ENCODE peak calls at places on chromosome 4, in nine cellular contexts. G, D, U, L, N, E, C, A and K are unnamed samples.

GRCh38 chr4:16187455-16187854 is 38.8 kb downstream of the TAPT1 start:
- DNase-seq in C (no peak), A (no peak), N (no peak), L (no peak), E (no peak), G (no peak), U (no peak), D (peak; percentile 29), K (no peak)

GRCh38 chr4:89755210-89755609 is 81.8 kb downstream of the SNCA start:
- DNase-seq in C (peak; percentile 23), A (no peak), L (peak; percentile 46), E (peak; percentile 20), D (no peak), G (peak; percentile 32), N (no peak), U (peak; percentile 58), K (no peak)

GRCh38 chr4:107890779-107891178 is 40.6 kb upstream of the CYP2U1 start:
- DNase-seq in U (no peak), G (no peak), N (no peak), E (no peak), D (no peak), C (no peak), L (no peak), A (no peak), K (no peak)

GRCh38 chr4:74654230-74654681 is 140.1 kb downstream of the BTC start:
- DNase-seq in E (no peak), N (no peak), U (no peak), D (peak; percentile 43), L (no peak), A (no peak), G (no peak), C (no peak), K (peak; percentile 53)

GRCh38 chr4:124206779-124207605 is 505.5 kb downstream of the ANKRD50 start:
- DNase-seq in D (peak; percentile 46), A (no peak), E (peak; percentile 51), N (no peak), C (peak; percentile 41), L (peak; percentile 29), U (no peak), G (peak; percentile 41), K (no peak)

GRCh38 chr4:71487324-71487677 is 148.5 kb downstream of the SLC4A4 start:
- DNase-seq in N (no peak), C (peak; percentile 24), G (no peak), E (no peak), D (no peak), L (no peak), A (peak; percentile 52), U (no peak), K (no peak)

GRCh38 chr4:74370912-74371311 is 6.0 kb downstream of the EREG start:
- DNase-seq in D (peak; percentile 64), G (peak; percentile 75), E (peak; percentile 58), N (no peak), C (peak; percentile 78), L (peak; percentile 82), U (peak; percentile 81), A (peak; percentile 69), K (no peak)

GRCh38 chr4:98662619-98663225 is 4.3 kb upstream of the TSPAN5 start:
- DNase-seq in E (peak; percentile 64), C (peak; percentile 38), U (no peak), G (no peak), N (no peak), A (peak; percentile 63), D (peak; percentile 9), L (no peak), K (peak; percentile 54)

GRCh38 chr4:1333256-1333655 is 13.8 kb upstream of the UVSSA start:
- DNase-seq in E (no peak), C (no peak), D (no peak), N (no peak), U (no peak), G (no peak), A (no peak), L (no peak), K (no peak)

GRCh38 chr4:174521800-174522182 is 497 bp downstream of the HPGD start:
- DNase-seq in C (peak; percentile 38), A (peak; percentile 39), D (no peak), L (no peak), E (no peak), U (no peak), N (no peak), G (no peak), K (no peak)

GRCh38 chr4:39631700-39632079 is 7.0 kb downstream of the SMIM14 start:
- DNase-seq in C (no peak), U (no peak), L (no peak), N (no peak), D (no peak), A (no peak), G (no peak), E (no peak), K (no peak)

GRCh38 chr4:118282692-118283091 is 70.1 kb downstream of the PRSS12 start:
- DNase-seq in U (peak; percentile 40), A (no peak), G (peak; percentile 39), D (peak; percentile 79), N (no peak), L (peak; percentile 56), C (peak; percentile 19), E (peak; percentile 49), K (no peak)

GRCh38 chr4:78954048-78954666 is 14.9 kb upstream of the PAQR3 start:
- DNase-seq in A (peak; percentile 72), C (peak; percentile 57), U (peak; percentile 63), G (no peak), D (no peak), E (peak; percentile 30), N (no peak), L (peak; percentile 18), K (no peak)

GRCh38 chr4:55543858-55544257 is 2.9 kb downstream of the CLOCK start:
- DNase-seq in A (no peak), U (peak; percentile 35), D (peak; percentile 27), N (no peak), L (peak; percentile 21), E (peak; percentile 7), C (peak; percentile 17), G (peak; percentile 17), K (no peak)

GRCh38 chr4:186685744-186686143 is 37.9 kb downstream of the FAT1 start:
- DNase-seq in C (peak; percentile 80), G (peak; percentile 80), N (no peak), E (peak; percentile 90), D (peak; percentile 92), U (peak; percentile 75), A (no peak), L (peak; percentile 86), K (no peak)

GRCh38 chr4:77465271-77465670 is 140.3 kb upstream of the CXCL13 start:
- DNase-seq in L (peak; percentile 35), C (peak; percentile 31), N (no peak), A (no peak), D (no peak), U (peak; percentile 47), E (peak; percentile 8), G (peak; percentile 59), K (peak; percentile 58)

GRCh38 chr4:80305466-80305865 is 30.1 kb upstream of the CFAP299 start:
- DNase-seq in L (peak; percentile 49), A (no peak), U (peak; percentile 50), E (peak; percentile 45), D (peak; percentile 80), C (no peak), N (no peak), G (no peak), K (no peak)

GRCh38 chr4:107018336-107018735 is 17.8 kb downstream of the DKK2 start:
- DNase-seq in D (no peak), E (no peak), U (peak; percentile 58), L (no peak), G (no peak), N (no peak), C (no peak), A (no peak), K (no peak)

GRCh38 chr4:38803833-38804653 is 548 bp downstream of the TLR1 start:
- DNase-seq in U (peak; percentile 51), L (peak; percentile 49), N (no peak), E (no peak), D (no peak), G (peak; percentile 58), C (no peak), A (no peak), K (no peak)

GRCh38 chr4:105453550-105454201 is 20.2 kb downstream of the PPA2 start:
- DNase-seq in D (no peak), L (no peak), E (no peak), N (no peak), C (peak; percentile 59), A (no peak), G (no peak), U (no peak), K (no peak)

GRCh38 chr4:162952232-162952631 is 214.5 kb downstream of the NAF1 start:
- DNase-seq in G (no peak), D (no peak), C (peak; percentile 65), N (no peak), E (peak; percentile 36), A (no peak), L (peak; percentile 0), U (no peak), K (no peak)

GRCh38 chr4:182453830-182454229 is 210.6 kb downstream of the TENM3 start:
- DNase-seq in C (no peak), G (no peak), A (peak; percentile 20), D (no peak), U (no peak), N (no peak), E (no peak), L (no peak), K (no peak)

GRCh38 chr4:125650557-125650956 is 335.8 kb downstream of the FAT4 start:
- DNase-seq in U (no peak), G (no peak), E (no peak), L (no peak), A (no peak), D (peak; percentile 35), C (no peak), N (no peak), K (no peak)
- H3K4me3 ChIP-seq in U (no peak overlapping the region), G (no peak overlapping the region), E (no peak overlapping the region), L (no peak overlapping the region), A (no peak overlapping the region), D (no peak overlapping the region), C (no peak overlapping the region), N (no peak overlapping the region), K (no peak overlapping the region)

GRCh38 chr4:145339075-145339725 is 142.5 kb upstream of the SMAD1 start:
- DNase-seq in A (no peak), G (no peak), U (no peak), L (no peak), C (no peak), E (no peak), N (no peak), D (no peak), K (no peak)
- H3K4me3 ChIP-seq in A (no peak overlapping the region), G (no peak overlapping the region), U (no peak overlapping the region), L (no peak overlapping the region), C (no peak overlapping the region), E (no peak overlapping the region), N (no peak overlapping the region), D (no peak overlapping the region), K (no peak overlapping the region)

DNA sequence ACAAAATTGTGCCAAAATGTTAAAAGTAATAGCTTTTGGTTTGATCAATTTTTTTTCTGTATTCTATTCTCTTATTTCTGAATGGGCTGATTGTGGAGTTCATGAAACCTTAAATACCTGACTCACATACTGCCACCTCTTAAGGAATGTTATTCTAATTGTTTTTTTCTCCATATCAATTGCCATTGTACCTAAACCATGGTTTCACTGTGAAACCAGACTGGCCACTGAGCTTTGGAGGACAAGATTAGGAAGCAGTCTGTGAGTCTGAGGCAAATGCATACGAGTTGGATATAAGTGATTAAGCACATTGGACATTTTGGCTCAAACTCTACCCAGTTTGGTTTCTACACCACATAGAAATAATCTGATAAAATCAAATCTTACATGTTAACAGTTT is 184.0 kb downstream of the IQCM start:
- DNase-seq in N (no peak), A (no peak), L (no peak), C (peak; percentile 9), G (no peak), E (no peak), U (no peak), D (no peak), K (no peak)
- H3K4me3 ChIP-seq in N (no peak overlapping the region), A (no peak overlapping the region), L (no peak overlapping the region), C (no peak overlapping the region), G (no peak overlapping the region), E (no peak overlapping the region), U (no peak overlapping the region), D (no peak overlapping the region), K (no peak overlapping the region)

GRCh38 chr4:183987529-183987946 is 82.4 kb downstream of the STOX2 start:
- DNase-seq in E (peak; percentile 84), G (peak; percentile 82), N (peak; percentile 4), D (peak; percentile 91), C (peak; percentile 86), U (no peak), L (peak; percentile 86), A (peak; percentile 80), K (peak; percentile 52)
- H3K4me3 ChIP-seq in E (peak overlapping the region; percentile 45), G (peak overlapping the region; percentile 37), N (peak overlapping the region; percentile 43), D (peak overlapping the region; percentile 34), C (no peak overlapping the region), U (peak overlapping the region; percentile 80), L (peak overlapping the region; percentile 52), A (peak overlapping the region; percentile 35), K (no peak overlapping the region)